ENCODE peak calls at places on chromosomes 2 and 18, in eight cellular contexts. V, T, Y, B, L, J, S and F are unnamed samples.

GRCh38 chr2:174442546-174443510 is 44.0 kb downstream of the GPR155 start:
- DNase-seq in V (peak; percentile 84), T (no peak), Y (no peak), B (peak; percentile 90), L (no peak), J (no peak), S (peak; percentile 71), F (peak; percentile 78)

GRCh38 chr18:70337139-70337972 is 48.5 kb downstream of the SOCS6 start:
- DNase-seq in V (peak; percentile 86), T (no peak), Y (no peak), B (peak; percentile 84), L (no peak), J (no peak), S (peak; percentile 93), F (peak; percentile 93)

GRCh38 chr2:54669677-54670484 is 53.6 kb upstream of the EML6 start:
- DNase-seq in V (peak; percentile 85), T (no peak), Y (no peak), B (peak; percentile 59), L (no peak), J (peak; percentile 84), S (peak; percentile 82), F (peak; percentile 85)

GRCh38 chr2:48471048-48471474 is 58.9 kb upstream of the STON1 start:
- DNase-seq in V (peak; percentile 89), T (no peak), Y (no peak), B (peak; percentile 55), L (no peak), J (no peak), S (peak; percentile 76), F (peak; percentile 77)

GRCh38 chr2:74290466-74291216 is 52.6 kb downstream of the SLC4A5 start:
- DNase-seq in V (no peak), T (no peak), Y (no peak), B (no peak), L (no peak), J (no peak), S (no peak), F (no peak)

GRCh38 chr2:31384351-31384750 is 30.2 kb downstream of the XDH start:
- DNase-seq in V (peak; percentile 90), T (no peak), Y (no peak), B (peak; percentile 85), L (no peak), J (no peak), S (peak; percentile 82), F (peak; percentile 95)

GRCh38 chr2:7627587-7627986 is 710.4 kb downstream of the RNF144A start:
- DNase-seq in V (no peak), T (no peak), Y (no peak), B (no peak), L (no peak), J (no peak), S (peak; percentile 4), F (no peak)

GRCh38 chr18:77177009-77177408 is 44.4 kb upstream of the MBP start:
- DNase-seq in V (peak; percentile 79), T (no peak), Y (no peak), B (no peak), L (no peak), J (no peak), S (peak; percentile 14), F (peak; percentile 83)

GRCh38 chr2:71154798-71155197 is 24.4 kb downstream of the MPHOSPH10 start:
- DNase-seq in V (peak; percentile 20), T (peak; percentile 28), Y (no peak), B (no peak), L (no peak), J (no peak), S (peak; percentile 3), F (peak; percentile 17)

GRCh38 chr2:233433794-233434193 is 79.5 kb downstream of the DGKD start:
- DNase-seq in V (no peak), T (no peak), Y (no peak), B (no peak), L (no peak), J (peak; percentile 9), S (no peak), F (no peak)

GRCh38 chr2:23635666-23636340 is 250.8 kb downstream of the KLHL29 start:
- DNase-seq in V (no peak), T (no peak), Y (no peak), B (no peak), L (no peak), J (no peak), S (no peak), F (no peak)

GRCh38 chr2:237184923-237185580 is 99.4 kb downstream of the COPS8 start:
- DNase-seq in V (no peak), T (no peak), Y (no peak), B (no peak), L (no peak), J (peak; percentile 45), S (no peak), F (no peak)

GRCh38 chr2:173568054-173568453 is 213.4 kb downstream of the CDCA7 start:
- DNase-seq in V (peak; percentile 30), T (no peak), Y (no peak), B (no peak), L (no peak), J (no peak), S (no peak), F (peak; percentile 33)

GRCh38 chr2:132974477-132975050 is 304.6 kb upstream of the LYPD1 start:
- DNase-seq in V (no peak), T (peak; percentile 17), Y (no peak), B (no peak), L (no peak), J (no peak), S (peak; percentile 41), F (no peak)

GRCh38 chr2:231527091-231527395 is 3.2 kb downstream of the NMUR1 start:
- DNase-seq in V (no peak), T (no peak), Y (no peak), B (no peak), L (no peak), J (peak; percentile 28), S (no peak), F (no peak)

GRCh38 chr2:128090909-128091690 is at the start of gene UGGT1:
- DNase-seq in V (peak; percentile 98), T (peak; percentile 94), Y (peak; percentile 85), B (peak; percentile 98), L (peak; percentile 97), J (peak; percentile 96), S (peak; percentile 98), F (peak; percentile 98)